ENCODE peak calls at places on chromosomes 13 and 19, in ten cellular contexts. Q is CD4-positive, alpha-beta T cell; A is T-cell; U is stimulated activated CD4-positive, alpha-beta T cell treated with anti-CD3 and anti-CD28 coated beads, Interleukin-4, amount 100 ng/mL, for 4 hours; W is cardiac muscle cell; C is lung microvascular endothelial cell; O is heart right ventricle; X is brain microvascular endothelial cell; M is GM10248; G is left ventricle myocardium inferior. R is an unnamed sample.

GRCh38 chr13:44575741-44576395 is at the start of gene TSC22D1:
- DNase-seq in Q (peak; percentile 70), A (peak; percentile 50), U (peak; percentile 78), W (peak; percentile 66), C (peak; percentile 62), O (peak; percentile 48), X (peak; percentile 45), M (peak; percentile 42), G (peak; percentile 42), R (no peak)

GRCh38 chr19:31296741-31297390 is 52.4 kb downstream of the TSHZ3 start:
- DNase-seq in Q (no peak), A (no peak), U (no peak), W (no peak), C (no peak), O (no peak), X (no peak), M (no peak), G (no peak), R (no peak)

GRCh38 chr13:74966814-74967213 is 515.2 kb downstream of the TBC1D4 start:
- DNase-seq in Q (no peak), A (no peak), U (no peak), W (peak; percentile 58), C (peak; percentile 91), O (no peak), X (peak; percentile 50), M (no peak), G (no peak), R (no peak)

GRCh38 chr13:91154553-91154952 is 192.9 kb upstream of the MIR17HG start:
- DNase-seq in Q (no peak), A (no peak), U (no peak), W (no peak), C (no peak), O (no peak), X (no peak), M (no peak), G (no peak), R (no peak)

GRCh38 chr19:49011194-49011593 is 5.7 kb downstream of the LHB start:
- DNase-seq in Q (no peak), A (no peak), U (no peak), W (no peak), C (no peak), O (no peak), X (no peak), M (no peak), G (no peak), R (no peak)

GRCh38 chr13:84658881-84659661 is 776.8 kb upstream of the SLITRK1 start:
- DNase-seq in Q (no peak), A (no peak), U (no peak), W (peak; percentile 7), C (no peak), O (no peak), X (no peak), M (no peak), G (no peak), R (no peak)

GRCh38 chr13:98998831-98999634 is 21.2 kb upstream of the DOCK9 start:
- DNase-seq in Q (no peak), A (no peak), U (peak; percentile 20), W (no peak), C (peak; percentile 62), O (no peak), X (no peak), M (no peak), G (no peak), R (no peak)

GRCh38 chr19:43748685-43749084 is 6.1 kb downstream of the SMG9 start:
- DNase-seq in Q (no peak), A (no peak), U (no peak), W (no peak), C (no peak), O (no peak), X (no peak), M (no peak), G (no peak), R (no peak)

R was measured in GF-D8.